ENCODE peak calls at places on chromosome X, in six cellular contexts. B, W, O, U, Y and A are unnamed samples.

GRCh38 chrX:125150231-125150630 is 169.4 kb upstream of the TEX13C start:
- DNase-seq in Y (peak), U (no peak), W (no peak), B (no peak), O (no peak), A (no peak)

GRCh38 chrX:48794993-48795501 is 6.8 kb upstream of the HDAC6 start:
- DNase-seq in W (no peak), Y (peak), B (no peak), U (no peak), O (peak), A (peak)

GRCh38 chrX:24184018-24184417 is 34.5 kb downstream of the ZFX start:
- DNase-seq in Y (no peak), B (no peak), W (no peak), U (no peak), O (no peak), A (no peak)

GRCh38 chrX:139495324-139495723 is 35.2 kb upstream of the F9 start:
- DNase-seq in O (no peak), W (no peak), B (no peak), Y (no peak), U (no peak), A (no peak)

GRCh38 chrX:18833071-18833731 is 125.8 kb downstream of the PPEF1 start:
- DNase-seq in Y (no peak), B (peak), U (peak), O (no peak), W (no peak), A (no peak)

GRCh38 chrX:109889289-109890006 is 113.5 kb upstream of the TMEM164 start:
- DNase-seq in W (no peak), B (no peak), Y (peak), O (no peak), U (no peak), A (no peak)

GRCh38 chrX:39152106-39152649 is 350.9 kb downstream of the MID1IP1 start:
- DNase-seq in Y (peak), U (no peak), W (no peak), B (peak), O (no peak), A (no peak)

GRCh38 chrX:41350976-41351569 is 17.1 kb downstream of the DDX3X start:
- DNase-seq in O (no peak), B (no peak), U (no peak), Y (no peak), W (no peak), A (no peak)

GRCh38 chrX:119417842-119418241 is 18.7 kb downstream of the SLC25A43 start:
- DNase-seq in W (no peak), B (no peak), O (no peak), Y (peak), U (no peak), A (no peak)

GRCh38 chrX:74421181-74422028 is at the start of gene SLC16A2:
- DNase-seq in O (peak), B (peak), W (no peak), U (peak), Y (peak), A (no peak)

GRCh38 chrX:52821079-52821760 is 10.1 kb downstream of the XAGE5 start:
- DNase-seq in W (no peak), B (no peak), U (no peak), O (no peak), Y (no peak), A (no peak)

GRCh38 chrX:25021132-25021498 is 5.3 kb upstream of the ARX start:
- DNase-seq in O (no peak), Y (no peak), U (no peak), B (peak), W (no peak), A (no peak)

GRCh38 chrX:73765776-73766465 is 202.9 kb downstream of the CHIC1 start:
- DNase-seq in B (no peak), O (no peak), W (no peak), Y (peak), U (no peak), A (no peak)

DNA sequence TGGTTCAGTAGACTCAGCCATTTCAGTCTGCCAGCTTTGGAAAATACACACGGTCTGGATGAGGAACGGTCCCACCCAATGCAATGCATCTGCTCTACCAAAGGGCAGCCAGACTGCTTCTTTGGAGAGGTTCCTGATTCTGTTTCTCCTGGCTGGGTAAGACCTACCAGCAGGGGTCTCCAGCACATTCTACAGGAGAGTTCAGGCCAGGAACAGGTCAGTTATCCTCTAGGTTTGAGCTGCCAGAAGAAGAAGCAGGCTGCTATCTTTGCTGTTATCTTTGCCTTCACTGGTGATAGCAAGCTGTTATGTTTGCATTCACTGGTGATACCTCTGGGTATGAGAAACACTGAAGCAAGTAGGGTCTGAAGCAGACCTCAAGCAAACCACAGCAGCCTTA is 45.5 kb upstream of the PBDC1 start:
- DNase-seq in O (no peak), U (no peak), B (no peak), Y (no peak), W (no peak), A (no peak)
- TF ChIP-seq CTCF in O (no peak), U (no peak), B (peak), Y (no peak), W (no peak), A (no peak)

DNA sequence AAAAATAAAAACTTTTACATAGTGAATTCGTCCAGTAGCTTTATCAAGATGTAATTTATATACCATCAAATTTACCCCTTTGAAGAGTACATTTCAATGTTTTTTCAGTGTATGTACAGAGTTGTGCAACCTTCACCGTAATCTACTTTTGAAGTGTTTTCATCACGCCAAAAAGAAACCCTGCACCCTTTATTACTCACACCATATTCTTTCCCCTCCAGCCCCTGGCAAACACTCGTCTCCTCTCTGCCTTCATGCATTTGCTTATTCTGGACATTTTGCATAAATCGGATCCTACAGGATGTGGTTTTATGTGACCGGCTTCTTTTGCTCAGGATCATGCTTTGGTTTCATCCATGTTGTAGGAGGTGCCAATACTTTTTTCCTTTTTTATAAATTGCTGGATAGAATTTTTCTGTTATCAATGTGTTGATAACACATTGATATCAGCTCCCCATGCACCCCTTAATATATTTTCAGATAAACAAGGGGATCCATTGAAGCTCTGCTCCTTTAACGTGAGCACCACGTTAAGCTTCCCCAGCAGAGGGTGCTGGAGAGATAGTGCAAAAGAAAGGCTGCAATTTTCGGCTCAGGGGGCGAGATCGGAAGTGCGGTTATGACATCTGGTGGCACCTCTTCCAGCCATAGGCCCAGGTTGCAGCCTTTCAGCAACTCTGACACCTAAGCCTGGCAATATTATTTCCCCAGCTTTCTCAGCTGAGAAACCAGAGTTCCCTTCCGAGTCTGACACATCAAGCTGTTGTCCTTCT is 100.1 kb upstream of the VCX3B start:
- DNase-seq in Y (peak), W (no peak), O (no peak), U (no peak), B (peak), A (no peak)
- TF ChIP-seq CTCF in Y (peak), W (no peak), O (peak), U (no peak), B (peak), A (peak)

GRCh38 chrX:155864655-155865054 is 16.5 kb upstream of the VAMP7 start:
- DNase-seq in U (no peak), Y (peak), O (no peak), W (no peak), B (peak), A (no peak)
- TF ChIP-seq CTCF in U (no peak), Y (no peak), O (no peak), W (no peak), B (peak), A (peak)

GRCh38 chrX:141936080-141936479 is 32.4 kb downstream of the MAGEC1 start:
- DNase-seq in W (no peak), O (no peak), Y (peak), U (no peak), B (no peak), A (no peak)
- TF ChIP-seq CTCF in W (no peak), O (no peak), Y (no peak), U (no peak), B (peak), A (peak)

GRCh38 chrX:122739770-122740169 is 444.3 kb upstream of the GRIA3 start:
- DNase-seq in Y (peak), W (no peak), U (no peak), B (no peak), O (no peak), A (no peak)
- TF ChIP-seq CTCF in Y (no peak), W (no peak), U (no peak), B (no peak), O (no peak), A (no peak)